ENCODE peak calls at places on chromosomes 5 and 9, in nine cellular contexts. W, Y, M, V, O, X, Z, S and J are unnamed samples.

GRCh38 chr5:170633235-170634041 is 129.6 kb downstream of the KCNIP1 start:
- DNase-seq in W (peak), Y (peak), M (peak), V (peak), O (no peak), X (peak), Z (peak), S (no peak), J (no peak)

GRCh38 chr9:20988061-20988460 is 43.4 kb downstream of the HACD4 start:
- DNase-seq in W (no peak), Y (no peak), M (no peak), V (no peak), O (no peak), X (no peak), Z (no peak), S (no peak), J (no peak)

GRCh38 chr5:140261403-140262171 is 41.3 kb downstream of the PFDN1 start:
- DNase-seq in W (peak), Y (peak), M (peak), V (no peak), O (no peak), X (peak), Z (peak), S (peak), J (no peak)

GRCh38 chr5:130050585-130050984 is 146.3 kb downstream of the CHSY3 start:
- DNase-seq in W (no peak), Y (peak), M (no peak), V (no peak), O (no peak), X (no peak), Z (no peak), S (no peak), J (no peak)

GRCh38 chr5:66807743-66808142 is 211.6 kb downstream of the MAST4 start:
- DNase-seq in W (peak), Y (peak), M (no peak), V (peak), O (no peak), X (no peak), Z (no peak), S (no peak), J (no peak)

GRCh38 chr5:114782869-114783268 is 386.8 kb downstream of the TRIM36 start:
- DNase-seq in W (no peak), Y (no peak), M (no peak), V (peak), O (no peak), X (no peak), Z (no peak), S (no peak), J (no peak)

GRCh38 chr5:16579142-16579541 is 37.7 kb downstream of the RETREG1 start:
- DNase-seq in W (no peak), Y (no peak), M (peak), V (peak), O (no peak), X (no peak), Z (no peak), S (no peak), J (no peak)

GRCh38 chr5:38381361-38381760 is 123.0 kb downstream of the EGFLAM start:
- DNase-seq in W (no peak), Y (no peak), M (no peak), V (no peak), O (no peak), X (no peak), Z (no peak), S (no peak), J (no peak)

GRCh38 chr5:178419651-178420050 is 170.5 kb downstream of the COL23A1 start:
- DNase-seq in W (no peak), Y (no peak), M (no peak), V (no peak), O (no peak), X (no peak), Z (no peak), S (no peak), J (no peak)

DNA sequence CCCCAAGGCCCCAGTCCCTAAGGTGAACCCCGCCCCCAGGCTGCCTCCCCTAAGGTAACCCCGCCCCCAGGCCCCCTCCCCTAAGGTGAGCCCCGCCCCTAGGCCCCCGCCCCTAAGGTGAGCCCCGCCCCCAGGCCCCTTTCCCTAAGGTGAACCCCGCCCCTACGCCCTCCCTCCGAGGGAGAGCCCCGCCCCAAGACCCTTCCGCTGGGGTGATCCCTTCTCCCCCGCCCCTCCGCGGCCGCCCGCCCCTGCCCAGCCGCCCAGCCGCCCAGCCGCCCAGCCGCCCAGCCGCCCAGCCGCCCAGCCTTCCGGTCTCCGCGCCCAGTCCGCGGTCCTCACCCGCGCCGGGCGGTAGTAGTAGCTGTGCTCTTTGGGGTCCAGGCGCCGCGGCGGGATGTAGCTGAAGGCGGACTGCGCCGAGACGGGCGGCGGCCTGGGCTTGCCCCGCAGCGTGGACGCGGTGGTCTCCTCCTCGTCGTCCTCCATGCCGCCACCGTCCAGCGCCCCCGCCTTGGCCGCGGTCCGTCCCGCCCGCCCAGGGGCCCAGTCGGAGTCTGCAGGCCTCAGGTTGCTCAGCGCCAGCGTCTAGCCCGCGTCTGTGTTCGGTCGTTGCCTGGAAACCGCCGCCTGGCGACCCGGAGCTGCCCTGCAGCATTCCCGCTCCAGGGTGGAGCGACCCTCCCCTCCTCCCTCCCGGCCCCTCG is at the start of gene CFAP90:
- DNase-seq in W (no peak), Y (peak), M (no peak), V (peak), O (no peak), X (no peak), Z (peak), S (peak), J (no peak)
- TF ChIP-seq CTCF in W (no peak), Y (peak), M (no peak), V (peak), O (no peak), X (peak), Z (peak), S (peak), J (peak)

GRCh38 chr5:172733179-172733973 is 37.6 kb downstream of the DUSP1 start:
- DNase-seq in W (no peak), Y (no peak), M (peak), V (peak), O (no peak), X (peak), Z (peak), S (no peak), J (no peak)

GRCh38 chr5:172735141-172735831 is 35.7 kb downstream of the DUSP1 start:
- DNase-seq in W (no peak), Y (no peak), M (peak), V (no peak), O (no peak), X (no peak), Z (no peak), S (no peak), J (no peak)

GRCh38 chr5:172733974-172734346 is 37.0 kb downstream of the DUSP1 start:
- DNase-seq in W (no peak), Y (no peak), M (no peak), V (no peak), O (no peak), X (no peak), Z (no peak), S (no peak), J (no peak)

GRCh38 chr5:172739385-172739784 is 31.6 kb downstream of the DUSP1 start:
- DNase-seq in W (no peak), Y (no peak), M (no peak), V (no peak), O (no peak), X (no peak), Z (no peak), S (no peak), J (no peak)

GRCh38 chr5:172736524-172737135 is 34.4 kb downstream of the DUSP1 start:
- DNase-seq in W (no peak), Y (no peak), M (no peak), V (no peak), O (no peak), X (no peak), Z (no peak), S (no peak), J (no peak)
- TF ChIP-seq CTCF in W (no peak), Y (peak), M (no peak), V (no peak), O (no peak), X (no peak), Z (no peak), S (no peak), J (no peak)

GRCh38 chr9:83992407-83992806 is 11.8 kb downstream of the RMI1 start:
- DNase-seq in W (no peak), Y (peak), M (no peak), V (no peak), O (no peak), X (no peak), Z (peak), S (no peak), J (no peak)
- TF ChIP-seq CTCF in W (peak), Y (peak), M (no peak), V (no peak), O (no peak), X (no peak), Z (no peak), S (peak), J (no peak)

GRCh38 chr9:121685795-121686377 is 34.5 kb downstream of the DAB2IP start:
- DNase-seq in W (no peak), Y (no peak), M (no peak), V (no peak), O (no peak), X (no peak), Z (no peak), S (no peak), J (no peak)
- TF ChIP-seq CTCF in W (no peak), Y (no peak), M (no peak), V (no peak), O (no peak), X (no peak), Z (no peak), S (no peak), J (no peak)

DNA sequence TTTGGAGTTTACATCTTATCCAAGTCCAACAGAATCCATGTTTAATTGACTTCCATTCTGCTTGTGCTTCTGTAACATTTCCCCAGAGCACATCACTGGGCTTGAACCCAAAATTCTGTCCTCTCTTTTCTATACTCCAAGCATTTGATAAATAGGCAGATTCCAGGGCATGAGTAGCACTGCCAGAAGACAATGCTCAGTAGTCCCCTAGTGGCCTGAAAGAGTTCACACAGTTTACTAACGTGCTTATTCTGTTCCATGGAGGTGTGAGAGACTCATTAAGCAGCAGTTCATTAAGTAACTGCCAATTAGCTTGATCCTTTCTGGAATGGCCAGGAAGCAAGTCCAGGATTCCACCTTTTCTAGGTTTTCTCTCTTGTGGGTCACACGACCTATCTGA is 9.4 kb upstream of the GABRA6 start:
- DNase-seq in W (no peak), Y (peak), M (no peak), V (peak), O (no peak), X (no peak), Z (no peak), S (no peak), J (no peak)
- TF ChIP-seq CTCF in W (no peak), Y (peak), M (no peak), V (peak), O (no peak), X (no peak), Z (no peak), S (peak), J (no peak)

GRCh38 chr5:169001392-169001791 is 299.5 kb downstream of the SLIT3 start:
- DNase-seq in W (no peak), Y (no peak), M (no peak), V (no peak), O (no peak), X (no peak), Z (no peak), S (no peak), J (no peak)

GRCh38 chr5:169004551-169004950 is 296.4 kb downstream of the SLIT3 start:
- DNase-seq in W (no peak), Y (no peak), M (no peak), V (no peak), O (no peak), X (no peak), Z (no peak), S (no peak), J (no peak)

GRCh38 chr5:169002941-169003555 is 297.9 kb downstream of the SLIT3 start:
- DNase-seq in W (no peak), Y (no peak), M (no peak), V (no peak), O (no peak), X (no peak), Z (no peak), S (no peak), J (no peak)

GRCh38 chr5:169006206-169006605 is 294.7 kb downstream of the SLIT3 start:
- DNase-seq in W (no peak), Y (no peak), M (no peak), V (peak), O (no peak), X (no peak), Z (no peak), S (no peak), J (no peak)

DNA sequence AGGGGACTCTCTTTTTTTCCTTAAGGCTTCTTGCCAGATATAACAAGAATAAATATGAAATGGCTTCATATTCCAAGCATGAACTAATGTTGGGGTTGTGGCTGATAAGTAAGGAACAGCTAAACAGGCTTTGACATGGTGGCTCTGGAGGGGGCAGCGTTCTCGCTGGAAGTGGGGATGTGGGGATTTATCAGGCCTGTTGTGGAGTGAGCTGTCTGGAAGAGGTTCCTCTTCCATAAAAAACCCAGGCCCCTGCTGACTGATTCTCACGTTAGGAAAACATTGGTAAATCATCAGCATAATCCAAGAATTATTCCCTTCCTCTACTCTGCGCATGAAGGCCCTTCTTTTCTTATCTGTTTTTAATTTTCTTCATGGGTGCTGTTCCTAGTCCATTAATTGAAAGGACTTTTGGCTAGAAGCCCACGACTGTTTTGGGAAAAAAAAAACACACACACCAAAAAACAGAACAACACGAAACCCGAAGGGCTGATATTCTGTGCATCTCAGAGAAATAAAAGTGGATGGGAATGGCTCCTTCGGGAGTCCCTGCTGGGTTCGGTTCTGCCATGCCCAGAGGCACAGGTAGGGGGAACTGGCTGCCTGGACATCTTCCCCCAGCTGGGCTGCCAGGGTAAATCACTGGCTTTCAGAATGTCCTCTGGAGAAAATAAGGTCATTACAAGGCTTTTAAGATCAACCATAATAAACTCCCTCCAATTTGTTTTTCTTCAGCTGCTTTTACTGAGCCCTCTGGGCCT is 297.0 kb downstream of the SLIT3 start:
- DNase-seq in W (no peak), Y (no peak), M (no peak), V (peak), O (no peak), X (no peak), Z (no peak), S (no peak), J (no peak)
- TF ChIP-seq CTCF in W (no peak), Y (peak), M (no peak), V (peak), O (no peak), X (peak), Z (no peak), S (no peak), J (peak)

GRCh38 chr5:78472469-78473106 is 112.2 kb downstream of the SCAMP1 start:
- DNase-seq in W (no peak), Y (no peak), M (no peak), V (no peak), O (no peak), X (no peak), Z (no peak), S (no peak), J (no peak)
- TF ChIP-seq CTCF in W (peak), Y (no peak), M (no peak), V (no peak), O (no peak), X (peak), Z (no peak), S (peak), J (no peak)

GRCh38 chr5:94153736-94154450 is 412.5 kb upstream of the POU5F2 start:
- DNase-seq in W (no peak), Y (no peak), M (no peak), V (no peak), O (no peak), X (no peak), Z (no peak), S (no peak), J (no peak)

GRCh38 chr5:94154672-94155071 is 413.3 kb upstream of the POU5F2 start:
- DNase-seq in W (no peak), Y (no peak), M (no peak), V (no peak), O (no peak), X (no peak), Z (no peak), S (no peak), J (no peak)

GRCh38 chr5:94157704-94158608 is 416.6 kb upstream of the POU5F2 start:
- DNase-seq in W (no peak), Y (no peak), M (no peak), V (no peak), O (no peak), X (no peak), Z (no peak), S (no peak), J (no peak)

DNA sequence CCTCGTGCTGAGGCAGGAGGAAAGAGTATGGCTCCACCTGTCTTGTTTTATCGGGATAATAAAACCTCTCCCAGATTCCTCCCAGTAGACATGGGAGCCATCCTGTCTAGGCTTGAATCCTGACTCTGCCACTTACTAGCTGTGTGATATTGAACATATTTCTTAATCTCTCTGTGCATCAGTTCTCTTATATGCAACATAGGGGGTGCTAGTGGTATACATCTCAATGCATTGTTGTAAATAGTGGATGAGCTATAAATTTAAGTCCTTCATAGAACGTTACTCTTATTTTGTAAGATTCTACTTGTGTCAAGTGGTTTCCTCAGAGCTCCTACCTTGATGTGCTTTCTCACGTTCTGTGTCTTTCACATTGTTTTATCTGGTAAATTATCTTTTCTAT is 417.7 kb upstream of the POU5F2 start:
- DNase-seq in W (no peak), Y (no peak), M (no peak), V (no peak), O (no peak), X (no peak), Z (no peak), S (no peak), J (no peak)
- TF ChIP-seq CTCF in W (peak), Y (peak), M (no peak), V (no peak), O (no peak), X (no peak), Z (no peak), S (no peak), J (no peak)